ENCODE peak calls at places on chromosome 9, in ten cellular contexts. V, J, Q, L, I, S, Z, E, B and A are unnamed samples.

GRCh38 chr9:573551-574410 is 267.7 kb upstream of the DMRT1 start:
- DNase-seq in B (no peak), S (no peak), E (no peak), Z (no peak), L (no peak), Q (no peak), V (no peak), I (peak), J (no peak), A (no peak)

GRCh38 chr9:129938291-129938979 is 103.2 kb downstream of the USP20 start:
- DNase-seq in E (no peak), Q (no peak), B (no peak), V (peak), J (peak), L (no peak), Z (no peak), I (no peak), S (no peak), A (no peak)

GRCh38 chr9:16230731-16231130 is 639.7 kb downstream of the BNC2 start:
- DNase-seq in I (no peak), Z (peak), B (no peak), Q (no peak), E (no peak), J (no peak), L (no peak), V (no peak), S (no peak), A (no peak)

GRCh38 chr9:23492126-23493002 is 333.7 kb downstream of the ELAVL2 start:
- DNase-seq in E (no peak), Z (no peak), B (no peak), L (peak), S (no peak), J (peak), Q (peak), V (peak), I (peak), A (peak)

GRCh38 chr9:130287736-130288135 is 22.2 kb downstream of the HMCN2 start:
- DNase-seq in E (no peak), V (no peak), J (no peak), B (no peak), Z (no peak), Q (no peak), S (no peak), I (no peak), L (no peak), A (no peak)

GRCh38 chr9:105069285-105070065 is 141.5 kb upstream of the ABCA1 start:
- DNase-seq in E (no peak), Z (no peak), I (no peak), L (peak), V (no peak), Q (no peak), B (no peak), J (no peak), S (no peak), A (no peak)

GRCh38 chr9:27184556-27185351 is 75.7 kb downstream of the TEK start:
- DNase-seq in Z (no peak), Q (no peak), J (peak), E (peak), B (no peak), I (no peak), V (peak), L (no peak), S (no peak), A (no peak)

GRCh38 chr9:134618163-134618822 is 23.3 kb upstream of the COL5A1 start:
- DNase-seq in B (no peak), I (no peak), V (peak), Q (no peak), L (no peak), J (no peak), E (peak), Z (peak), S (peak), A (no peak)

GRCh38 chr9:134635431-134636141 is 6.0 kb upstream of the COL5A1 start:
- DNase-seq in E (peak), Z (peak), J (no peak), L (no peak), Q (no peak), I (no peak), B (no peak), V (no peak), S (peak), A (no peak)

GRCh38 chr9:33737811-33738606 is 57.4 kb upstream of the PRSS3 start:
- DNase-seq in Q (peak), J (peak), Z (no peak), E (no peak), I (peak), S (no peak), V (peak), L (peak), B (peak), A (peak)

GRCh38 chr9:133768859-133769510 is 30.8 kb upstream of the SARDH start:
- DNase-seq in S (peak), Z (peak), I (no peak), V (no peak), B (peak), J (no peak), L (peak), Q (no peak), E (no peak), A (peak)

GRCh38 chr9:97853844-97854695 is 1.0 kb downstream of the FOXE1 start:
- DNase-seq in B (peak), V (peak), Z (no peak), L (peak), E (no peak), J (peak), S (no peak), I (peak), Q (no peak), A (peak)

GRCh38 chr9:108634164-108634563 is 221.6 kb downstream of the ACTL7B start:
- DNase-seq in B (no peak), S (no peak), J (peak), Z (no peak), L (peak), V (peak), I (no peak), Q (no peak), E (no peak), A (no peak)

GRCh38 chr9:130466537-130467217 is 21.9 kb downstream of the ASS1 start:
- DNase-seq in E (no peak), Q (no peak), J (no peak), I (peak), S (no peak), V (no peak), Z (no peak), L (no peak), B (no peak), A (no peak)

GRCh38 chr9:19162956-19163355 is 35.7 kb upstream of the PLIN2 start:
- DNase-seq in J (peak), V (peak), S (no peak), L (peak), I (no peak), Z (peak), B (no peak), Q (no peak), E (peak), A (peak)

GRCh38 chr9:114606068-114606467 is 5.0 kb upstream of the TMEM268 start:
- DNase-seq in S (no peak), L (no peak), B (no peak), Z (no peak), V (no peak), I (no peak), J (no peak), E (no peak), Q (peak), A (no peak)

GRCh38 chr9:9615086-9615485 is 997.7 kb downstream of the PTPRD start:
- DNase-seq in I (no peak), V (no peak), B (no peak), L (no peak), S (no peak), J (no peak), Z (no peak), E (no peak), Q (no peak), A (no peak)

GRCh38 chr9:129495422-129496186 is 125.3 kb downstream of the C9orf50 start:
- DNase-seq in V (peak), L (peak), Z (peak), I (peak), Q (peak), B (peak), S (peak), E (peak), J (peak), A (peak)

GRCh38 chr9:93081081-93081529 is 14.9 kb upstream of the CARD19 start:
- DNase-seq in L (no peak), S (peak), B (no peak), V (no peak), I (no peak), E (peak), J (peak), Q (no peak), Z (peak), A (no peak)

GRCh38 chr9:134892221-134892620 is 11.6 kb downstream of the FCN2 start:
- DNase-seq in L (no peak), J (no peak), B (no peak), V (no peak), E (no peak), Q (no peak), S (no peak), I (no peak), Z (no peak), A (no peak)

GRCh38 chr9:134493471-134494272 is 147.9 kb upstream of the COL5A1 start:
- DNase-seq in S (peak), I (no peak), B (no peak), Z (peak), J (no peak), E (no peak), Q (no peak), V (no peak), L (no peak), A (no peak)

DNA sequence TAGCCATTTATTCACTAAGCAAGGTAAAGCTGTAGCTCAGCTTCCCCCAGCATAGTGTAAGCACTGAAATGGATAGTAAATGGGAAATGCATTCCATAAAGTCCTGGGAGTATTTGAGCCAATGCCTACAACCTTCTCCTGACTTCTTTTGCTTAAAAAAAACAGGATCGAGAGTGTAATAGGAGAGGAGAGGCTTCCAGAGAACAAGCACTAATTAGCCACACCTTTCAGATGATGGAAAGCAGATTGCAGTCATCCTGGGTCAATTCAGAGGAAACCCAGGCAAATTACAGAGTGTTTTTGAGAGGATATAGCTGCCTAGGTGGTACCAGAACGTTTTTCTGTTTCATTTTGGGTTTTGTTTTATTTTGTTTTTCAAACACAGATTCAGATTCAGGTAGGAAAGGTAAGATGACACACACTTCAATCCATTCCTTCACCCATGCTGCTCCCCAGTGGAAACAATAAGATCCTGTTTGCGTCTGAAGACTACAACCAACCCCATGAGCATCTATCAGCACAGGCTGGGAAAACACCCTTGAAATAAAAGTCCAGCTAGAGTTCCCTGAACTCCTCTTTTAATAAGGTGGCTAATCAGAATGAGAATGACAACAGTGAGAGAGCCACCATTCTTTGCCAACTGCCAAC is 95.6 kb downstream of the RFK start:
- DNase-seq in I (peak), S (no peak), V (no peak), B (no peak), E (no peak), J (no peak), L (peak), Q (no peak), Z (no peak), A (no peak)
- TF ChIP-seq CTCF in I (peak), S (no peak), V (no peak), B (no peak), E (no peak), J (no peak), L (peak), Q (no peak), Z (no peak), A (no peak)

GRCh38 chr9:121075251-121076036 is 689 bp downstream of the CNTRL start:
- DNase-seq in Q (no peak), S (no peak), J (peak), V (peak), L (no peak), E (no peak), B (no peak), I (peak), Z (no peak), A (peak)
- TF ChIP-seq CTCF in Q (no peak), S (no peak), J (no peak), V (no peak), L (no peak), E (no peak), B (peak), I (peak), Z (no peak), A (no peak)

GRCh38 chr9:71285191-71285656 is 163.8 kb upstream of the TRPM3 start:
- DNase-seq in V (peak), B (peak), Q (peak), Z (no peak), E (peak), J (peak), L (peak), I (peak), S (no peak), A (peak)
- TF ChIP-seq CTCF in V (peak), B (peak), Q (peak), Z (peak), E (peak), J (peak), L (peak), I (peak), S (peak), A (peak)

GRCh38 chr9:3848445-3849114 is 322.8 kb upstream of the RFX3 start:
- DNase-seq in Q (peak), Z (no peak), S (no peak), J (peak), B (no peak), L (peak), E (no peak), I (peak), V (peak), A (peak)
- TF ChIP-seq CTCF in Q (peak), Z (no peak), S (no peak), J (no peak), B (no peak), L (no peak), E (no peak), I (peak), V (no peak), A (no peak)

GRCh38 chr9:102569436-102569835 is 425.7 kb upstream of the CYLC2 start:
- DNase-seq in E (no peak), Z (no peak), S (no peak), I (no peak), J (no peak), L (no peak), B (no peak), Q (no peak), V (no peak), A (no peak)
- TF ChIP-seq CTCF in E (no peak), Z (no peak), S (no peak), I (no peak), J (no peak), L (no peak), B (no peak), Q (no peak), V (no peak), A (no peak)